ENCODE peak calls at places on chromosomes 11 and 22, in four cellular contexts. W is cardiac fibroblast, E is upper lobe of right lung, D is psoas muscle. T is an unnamed sample.

GRCh38 chr22:47394504-47395440 is 632.3 kb downstream of the TBC1D22A start:
- DNase-seq in W (no peak), E (peak), D (no peak), T (no peak)

GRCh38 chr11:58905716-58906547 is 33.4 kb upstream of the GLYATL1 start:
- DNase-seq in E (no peak), W (peak), D (peak), T (peak)

GRCh38 chr11:1555713-1556153 is 16.3 kb downstream of the DUSP8 start:
- DNase-seq in E (no peak), D (peak), W (no peak), T (no peak)

GRCh38 chr22:29219881-29220670 is 14.4 kb downstream of the EMID1 start:
- DNase-seq in E (no peak), W (no peak), D (no peak), T (no peak)

GRCh38 chr11:70397336-70397982 is 870 bp upstream of the CTTN start:
- DNase-seq in E (no peak), W (no peak), D (no peak), T (peak)

GRCh38 chr11:68216171-68216938 is 3.3 kb upstream of the KMT5B start:
- DNase-seq in D (peak), W (no peak), E (no peak), T (no peak)

GRCh38 chr11:23585700-23586099 is 725.4 kb upstream of the CCDC179 start:
- DNase-seq in W (peak), E (no peak), D (no peak), T (peak)

GRCh38 chr11:1484716-1485503 is 1.7 kb downstream of the MOB2 start:
- DNase-seq in W (no peak), D (peak), E (peak), T (no peak)

GRCh38 chr22:27879923-27880322 is 39.1 kb downstream of the PITPNB start:
- DNase-seq in D (no peak), E (no peak), W (peak), T (peak)

GRCh38 chr11:76512851-76513653 is 68.2 kb downstream of the EMSY start:
- DNase-seq in W (peak), D (no peak), E (no peak), T (peak)

GRCh38 chr11:134139873-134140331 is 71.0 kb downstream of the JAM3 start:
- DNase-seq in D (no peak), E (no peak), W (peak), T (peak)

GRCh38 chr11:47995318-47995717 is 15.0 kb downstream of the PTPRJ start:
- DNase-seq in W (no peak), E (no peak), D (no peak), T (no peak)

GRCh38 chr11:4626207-4627105 is 10.8 kb upstream of the OR51D1 start:
- DNase-seq in W (peak), D (no peak), E (no peak), T (peak)

GRCh38 chr22:25403752-25404471 is 160.6 kb upstream of the GRK3 start:
- DNase-seq in D (no peak), E (no peak), W (peak), T (peak)

GRCh38 chr22:46935506-46936377 is 173.3 kb downstream of the TBC1D22A start:
- DNase-seq in D (no peak), W (no peak), E (no peak), T (no peak)

GRCh38 chr11:61111786-61112517 is 9.7 kb downstream of the CD5 start:
- DNase-seq in E (no peak), D (no peak), W (no peak), T (no peak)

GRCh38 chr11:110219011-110219785 is 77.2 kb downstream of the RDX start:
- DNase-seq in W (peak), D (no peak), E (no peak), T (peak)

GRCh38 chr11:95084509-95084908 is 5.1 kb upstream of the ENDOD1 start:
- DNase-seq in W (peak), E (no peak), D (no peak), T (no peak)

GRCh38 chr11:64173616-64174355 is 7.9 kb upstream of the MACROD1 start:
- DNase-seq in E (no peak), D (no peak), W (peak), T (peak)

GRCh38 chr11:12301379-12301778 is 76.0 kb upstream of the PARVA start:
- DNase-seq in D (no peak), E (no peak), W (no peak), T (no peak)

GRCh38 chr11:78742430-78742829 is 167.8 kb upstream of the NARS2 start:
- DNase-seq in W (no peak), E (peak), D (peak), T (no peak)

GRCh38 chr11:103958475-103959215 is 77.8 kb upstream of the DDI1 start:
- DNase-seq in E (no peak), D (no peak), W (no peak), T (no peak)

GRCh38 chr11:124868322-124869274 is 3.4 kb downstream of the ROBO3 start:
- DNase-seq in D (no peak), W (no peak), E (no peak), T (no peak)

GRCh38 chr22:40637181-40638150 is 947 bp upstream of the MRTFA start:
- DNase-seq in E (peak), W (no peak), D (peak), T (no peak)

GRCh38 chr11:120807414-120808150 is 216.3 kb upstream of the TBCEL start:
- DNase-seq in E (no peak), W (peak), D (no peak), T (peak)

GRCh38 chr22:38762607-38763006 is 6.8 kb upstream of the SUN2 start:
- DNase-seq in E (no peak), W (no peak), D (no peak), T (no peak)

GRCh38 chr11:111788051-111788450 is 21.9 kb upstream of the PPP2R1B start:
- DNase-seq in D (peak), E (no peak), W (no peak), T (no peak)

GRCh38 chr22:26615149-26615548 is 2.7 kb downstream of the CRYBB1 start:
- DNase-seq in W (no peak), D (no peak), E (no peak), T (no peak)

GRCh38 chr11:85960678-85961077 is 105.5 kb downstream of the CCDC83 start:
- DNase-seq in W (no peak), D (no peak), E (no peak), T (no peak)

GRCh38 chr11:83437939-83438338 is 151.8 kb upstream of the CCDC90B start:
- DNase-seq in E (no peak), D (no peak), W (no peak), T (no peak)

DNA sequence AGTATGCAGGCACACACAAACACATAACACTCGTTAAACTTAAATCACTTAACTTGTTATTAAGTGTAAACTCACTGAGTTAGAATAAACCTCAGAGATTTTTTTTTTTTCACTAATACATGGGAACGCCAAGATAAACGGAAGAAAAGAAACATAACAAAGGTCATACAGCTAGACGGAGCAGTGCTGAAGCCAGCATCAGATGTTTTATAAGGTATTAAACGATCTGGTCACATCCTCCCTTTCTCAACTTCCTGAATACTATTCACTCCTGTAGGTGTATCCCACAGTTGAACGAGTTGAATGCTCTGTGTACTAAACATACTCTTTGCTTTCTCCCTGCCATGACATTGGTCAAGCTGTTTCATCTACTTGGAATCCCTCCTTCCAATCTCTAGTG is 212.0 kb downstream of the SWAP70 start:
- DNase-seq in E (no peak), W (peak), D (no peak), T (no peak)
- H3K4me3 ChIP-seq in E (no peak), W (no peak), D (no peak), T (no peak)

DNA sequence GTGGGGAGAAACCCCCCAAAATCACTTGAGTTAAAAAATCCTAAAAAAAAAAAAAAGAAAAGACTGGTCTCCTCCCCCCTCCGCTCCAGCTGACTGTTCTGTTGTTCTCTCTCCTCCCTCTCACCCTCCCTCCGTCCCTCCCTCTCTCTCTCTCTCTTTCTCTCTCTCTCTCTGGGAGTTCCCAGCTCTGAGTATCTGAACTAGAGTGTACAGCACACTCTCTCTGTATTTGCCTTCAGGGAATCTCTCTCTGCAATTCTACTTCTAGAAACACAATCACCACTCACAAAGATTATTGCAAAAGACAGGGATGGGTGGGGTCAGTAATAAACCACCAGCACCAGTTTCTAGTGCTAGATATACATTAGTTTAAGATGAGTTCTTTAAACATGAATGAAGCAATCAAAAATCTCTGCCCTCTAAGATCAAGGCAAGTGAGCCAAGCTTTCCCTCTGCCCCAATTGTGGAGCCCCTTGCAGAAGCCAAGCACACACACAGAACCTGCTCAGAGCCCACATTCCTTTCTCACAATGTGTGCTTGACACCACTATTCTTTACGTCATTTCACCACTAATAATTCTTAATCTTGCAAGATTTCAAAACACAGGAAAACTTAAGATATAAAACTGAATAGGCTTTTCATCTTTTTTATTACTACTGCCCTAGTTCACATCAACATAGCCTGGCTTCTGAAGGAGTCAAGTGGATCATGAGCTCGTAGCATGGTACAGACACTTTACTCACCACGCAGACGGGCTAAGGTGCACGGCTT is 133.5 kb downstream of the RBFOX2 start:
- DNase-seq in D (no peak), W (peak), E (no peak), T (peak)
- H3K4me3 ChIP-seq in D (peak), W (peak), E (peak), T (peak)

GRCh38 chr11:67111261-67111660 is 7.8 kb upstream of the KDM2A start:
- DNase-seq in E (no peak), W (no peak), D (no peak), T (no peak)
- H3K4me3 ChIP-seq in E (no peak), W (no peak), D (no peak), T (no peak)

DNA sequence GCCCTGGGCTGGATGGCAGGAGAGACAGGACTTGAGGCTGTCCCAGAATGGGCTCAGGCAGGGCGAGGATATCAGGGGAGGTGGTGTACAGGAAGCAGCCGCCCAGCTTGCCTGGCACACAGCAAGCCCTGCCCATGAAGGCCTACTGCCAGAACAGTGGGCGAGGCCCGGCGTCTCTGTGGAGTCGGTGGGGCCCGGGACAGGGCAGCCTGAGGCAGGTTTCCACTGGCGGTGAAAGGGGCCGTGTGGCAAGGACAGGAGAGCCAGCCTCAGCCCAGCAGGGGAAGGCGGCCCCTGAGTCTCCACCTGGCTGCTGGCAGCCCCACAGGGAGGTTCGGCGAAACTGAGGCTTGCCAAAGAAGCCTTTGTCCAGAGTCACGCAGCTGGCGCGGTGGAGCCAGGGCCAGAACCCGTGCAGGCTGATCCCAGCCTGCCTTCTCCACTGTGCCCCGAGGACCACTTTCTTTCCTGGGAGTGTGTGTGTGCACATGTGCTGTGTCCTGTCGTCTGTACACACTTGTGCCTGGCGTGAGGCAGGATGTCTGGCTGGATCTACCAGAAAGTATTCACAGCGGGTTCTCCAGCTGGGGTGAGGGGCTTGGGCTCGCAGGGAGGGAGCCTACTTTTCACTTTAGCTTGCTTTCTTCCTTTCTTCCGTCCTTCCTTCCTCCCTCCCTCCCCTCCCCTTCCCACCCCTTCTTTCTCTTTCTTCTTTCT is 1.2 kb downstream of the TSPO start:
- DNase-seq in E (peak), D (peak), W (peak), T (peak)
- H3K4me3 ChIP-seq in E (peak), D (peak), W (peak), T (peak)

GRCh38 chr11:102120437-102120935 is 10.2 kb downstream of the YAP1 start:
- DNase-seq in E (no peak), W (no peak), D (no peak), T (peak)
- H3K4me3 ChIP-seq in E (no peak), W (no peak), D (peak), T (no peak)

GRCh38 chr22:30574095-30574981 is at the start of gene GAL3ST1:
- DNase-seq in D (peak), E (no peak), W (no peak), T (no peak)
- H3K4me3 ChIP-seq in D (peak), E (peak), W (no peak), T (no peak)

DNA sequence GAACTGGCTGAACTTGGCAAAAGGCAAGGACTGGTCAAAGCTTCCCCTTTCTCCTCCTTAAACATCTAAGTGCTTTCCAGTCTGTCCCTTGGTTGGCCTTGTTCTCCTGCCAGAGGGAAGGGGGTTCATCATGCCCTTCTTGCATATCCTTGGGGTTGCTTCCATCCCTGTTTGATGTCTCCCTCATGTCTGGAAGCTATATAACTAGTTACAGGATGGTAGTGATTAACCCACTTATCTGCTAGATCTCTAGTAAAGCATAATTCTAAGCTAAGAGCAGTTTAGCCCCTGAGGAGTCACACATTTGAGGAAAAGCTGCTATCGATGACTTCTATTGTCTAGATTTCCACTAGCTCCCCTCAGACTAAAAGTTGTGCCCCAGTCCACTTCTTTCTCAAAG is 22.9 kb downstream of the APOL5 start:
- DNase-seq in W (no peak), E (no peak), D (no peak), T (no peak)
- H3K4me3 ChIP-seq in W (no peak), E (no peak), D (no peak), T (no peak)

T was measured in fibroblast of pulmonary artery.